ENCODE peak calls at places on chromosomes 6 and 20, in seven cellular contexts. S, B, A, Z, V, K and R are unnamed samples.

GRCh38 chr6:166056637-166057036 is 111.0 kb downstream of the TBXT start:
- DNase-seq in V (peak; percentile 80), Z (no peak), S (no peak), K (no peak), B (no peak), A (no peak), R (no peak)

GRCh38 chr20:34300809-34301586 is 2.2 kb downstream of the AHCY start:
- DNase-seq in S (no peak), B (no peak), A (peak; percentile 49), V (peak; percentile 63), K (no peak), Z (no peak), R (no peak)

GRCh38 chr20:33689973-33690372 is 3.8 kb upstream of the E2F1 start:
- DNase-seq in Z (no peak), B (no peak), A (peak; percentile 98), K (no peak), S (no peak), V (no peak), R (no peak)

GRCh38 chr6:65182681-65183080 is 524.3 kb downstream of the EYS start:
- DNase-seq in K (no peak), B (no peak), S (no peak), A (no peak), V (no peak), Z (no peak), R (no peak)

GRCh38 chr20:20215976-20216727 is 151.8 kb upstream of the INSM1 start:
- DNase-seq in A (no peak), K (no peak), S (no peak), B (no peak), V (peak; percentile 80), Z (no peak), R (no peak)

GRCh38 chr6:72649032-72649984 is 27.4 kb downstream of the KCNQ5 start:
- DNase-seq in A (no peak), V (no peak), K (no peak), S (no peak), Z (no peak), B (no peak), R (no peak)

GRCh38 chr20:45685896-45686295 is 15.9 kb upstream of the WFDC11 start:
- DNase-seq in V (no peak), A (no peak), K (no peak), S (no peak), Z (no peak), B (no peak), R (no peak)

GRCh38 chr6:55632953-55633352 is 54.0 kb upstream of the HMGCLL1 start:
- DNase-seq in V (no peak), K (no peak), Z (no peak), B (no peak), S (no peak), A (no peak), R (no peak)

GRCh38 chr6:73746776-73747175 is 50.8 kb downstream of the CD109 start:
- DNase-seq in B (no peak), Z (no peak), S (no peak), A (no peak), K (no peak), V (no peak), R (no peak)

GRCh38 chr6:13427838-13428527 is 59.4 kb downstream of the GFOD1 start:
- DNase-seq in S (no peak), K (no peak), V (no peak), B (peak; percentile 85), Z (no peak), A (no peak), R (peak; percentile 31)

GRCh38 chr6:129184808-129185366 is 301.9 kb downstream of the LAMA2 start:
- DNase-seq in B (no peak), V (no peak), S (no peak), K (no peak), Z (no peak), A (no peak), R (no peak)

GRCh38 chr6:166955865-166956443 is 396 bp downstream of the RNASET2 start:
- DNase-seq in K (no peak), B (no peak), A (peak; percentile 73), S (peak; percentile 83), Z (no peak), V (no peak), R (peak; percentile 48)

GRCh38 chr20:50303573-50304500 is 113.2 kb downstream of the CEBPB start:
- DNase-seq in Z (no peak), K (peak; percentile 52), S (peak; percentile 96), A (no peak), V (peak; percentile 91), B (peak; percentile 46), R (peak; percentile 84)

GRCh38 chr6:139313784-139314545 is 22.2 kb upstream of the TXLNB start:
- DNase-seq in Z (no peak), S (no peak), B (no peak), A (no peak), V (no peak), K (no peak), R (no peak)

GRCh38 chr6:137271245-137272183 is 52.3 kb upstream of the IFNGR1 start:
- DNase-seq in A (peak; percentile 68), Z (no peak), S (no peak), B (no peak), V (no peak), K (peak; percentile 21), R (no peak)

GRCh38 chr20:19903168-19903676 is 113.9 kb upstream of the NAA20 start:
- DNase-seq in K (peak; percentile 46), S (peak; percentile 85), A (peak; percentile 90), V (peak; percentile 54), Z (no peak), B (peak; percentile 49), R (peak; percentile 44)

GRCh38 chr20:44728835-44729342 is 13.7 kb downstream of the CCN5 start:
- DNase-seq in S (peak; percentile 94), V (peak; percentile 84), K (peak; percentile 85), B (no peak), A (peak; percentile 63), Z (peak; percentile 92), R (peak; percentile 77)

GRCh38 chr6:106194949-106195919 is 109.1 kb downstream of the PRDM1 start:
- DNase-seq in Z (no peak), A (no peak), K (no peak), B (no peak), S (no peak), V (no peak), R (no peak)

GRCh38 chr6:18763086-18763485 is 375.9 kb downstream of the RNF144B start:
- DNase-seq in Z (no peak), V (no peak), B (no peak), A (no peak), K (no peak), S (no peak), R (no peak)

GRCh38 chr6:71290611-71291010 is 2.0 kb downstream of the OGFRL1 start:
- DNase-seq in K (no peak), S (no peak), Z (no peak), A (no peak), V (no peak), B (no peak), R (no peak)

GRCh38 chr6:159174263-159174974 is 5.2 kb downstream of the FNDC1 start:
- DNase-seq in B (peak; percentile 47), Z (peak; percentile 55), S (peak; percentile 94), V (peak; percentile 76), K (peak; percentile 17), A (peak; percentile 79), R (peak; percentile 75)

GRCh38 chr20:19254086-19254821 is 41.8 kb downstream of the SLC24A3 start:
- DNase-seq in K (no peak), S (no peak), V (no peak), B (no peak), A (no peak), Z (no peak), R (no peak)

GRCh38 chr6:134398453-134398852 is 80.5 kb upstream of the SGK1 start:
- DNase-seq in V (no peak), B (peak; percentile 21), Z (no peak), S (no peak), K (no peak), A (peak; percentile 74), R (no peak)

GRCh38 chr6:141388666-141389065 is 744.1 kb upstream of the GJE1 start:
- DNase-seq in V (no peak), B (no peak), S (no peak), K (no peak), A (no peak), Z (no peak), R (no peak)

DNA sequence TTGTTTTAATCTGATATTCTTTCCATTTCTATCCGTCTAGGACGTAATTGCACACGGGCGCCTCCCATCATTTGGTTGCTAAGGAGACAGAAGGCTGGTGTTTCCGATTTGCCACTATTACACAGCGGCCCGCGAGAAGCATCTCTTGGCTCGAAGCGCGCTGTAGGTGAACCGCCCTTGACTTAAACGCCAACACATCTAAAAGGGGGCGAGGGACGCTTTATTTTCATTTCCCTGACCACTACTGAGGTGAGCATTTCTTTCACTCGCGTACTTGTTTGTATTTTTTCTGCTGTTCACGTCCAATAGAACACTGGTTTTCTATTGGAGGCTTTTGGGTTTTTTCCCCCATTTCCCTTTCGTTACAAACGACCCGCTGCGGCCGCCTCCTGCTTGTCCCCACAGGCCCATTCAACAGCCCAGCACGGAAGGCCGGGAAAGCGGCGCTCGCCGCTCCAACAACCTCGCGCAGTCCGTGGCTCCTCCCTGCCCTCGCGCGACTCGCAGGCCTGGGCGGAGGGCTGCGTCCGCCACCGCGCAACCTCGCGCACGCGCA is 505 bp upstream of the WRNIP1 start:
- DNase-seq in V (peak; percentile 51), B (peak; percentile 59), S (peak; percentile 89), K (peak; percentile 38), Z (peak; percentile 50), A (peak; percentile 85), R (no peak)
- TF ChIP-seq POLR2A in V (no peak), B (peak; percentile 2), S (no peak), K (no peak), Z (peak; percentile 74), A (peak; percentile 66), R (no peak)

GRCh38 chr6:148396411-148396810 is 53.8 kb downstream of the SASH1 start:
- DNase-seq in K (no peak), Z (no peak), A (no peak), V (no peak), B (no peak), S (no peak), R (no peak)

GRCh38 chr6:148398686-148399085 is 56.0 kb downstream of the SASH1 start:
- DNase-seq in Z (no peak), A (no peak), B (no peak), K (no peak), V (no peak), S (no peak), R (no peak)

GRCh38 chr6:148395583-148396101 is 53.0 kb downstream of the SASH1 start:
- DNase-seq in V (peak; percentile 60), Z (no peak), S (no peak), A (no peak), B (no peak), K (no peak), R (no peak)

GRCh38 chr6:148396926-148397325 is 54.3 kb downstream of the SASH1 start:
- DNase-seq in A (no peak), B (no peak), S (no peak), Z (no peak), V (no peak), K (no peak), R (no peak)

GRCh38 chr6:148398244-148398643 is 55.6 kb downstream of the SASH1 start:
- DNase-seq in A (no peak), B (no peak), Z (no peak), K (no peak), V (no peak), S (no peak), R (no peak)
- TF ChIP-seq POLR2A in A (no peak), B (no peak), Z (no peak), K (no peak), V (no peak), S (no peak), R (no peak)

GRCh38 chr20:61587036-61587435 is 335.0 kb downstream of the CDH4 start:
- DNase-seq in K (no peak), A (no peak), B (no peak), Z (no peak), V (no peak), S (no peak), R (no peak)
- TF ChIP-seq POLR2A in K (no peak), A (no peak), B (no peak), Z (no peak), V (no peak), S (no peak), R (no peak)

GRCh38 chr6:83593395-83593785 is 81.1 kb downstream of the PRSS35 start:
- DNase-seq in Z (no peak), S (no peak), B (no peak), K (no peak), V (no peak), A (no peak), R (no peak)
- TF ChIP-seq POLR2A in Z (no peak), S (no peak), B (no peak), K (no peak), V (no peak), A (no peak), R (no peak)